ENCODE peak calls at places on chromosomes 16 and 17, in six cellular contexts. Q, L, M, W, U and I are unnamed samples.

GRCh38 chr16:1810536-1810935 is 16.1 kb downstream of the HAGH start:
- DNase-seq in Q (no peak), L (peak; percentile 26), M (no peak), W (no peak), U (no peak), I (no peak)

GRCh38 chr17:48068491-48068961 is 20.4 kb downstream of the NFE2L1 start:
- DNase-seq in Q (no peak), L (no peak), M (no peak), W (peak; percentile 70), U (no peak), I (no peak)

GRCh38 chr17:9987779-9988585 is 82.9 kb upstream of the RCVRN start:
- DNase-seq in Q (no peak), L (peak; percentile 71), M (peak; percentile 40), W (peak; percentile 73), U (peak; percentile 24), I (peak; percentile 31)

GRCh38 chr17:50199211-50199633 is 2.2 kb downstream of the COL1A1 start:
- DNase-seq in Q (no peak), L (peak; percentile 72), M (no peak), W (no peak), U (no peak), I (peak; percentile 18)

GRCh38 chr17:50864747-50865059 is 1.5 kb downstream of the TOB1 start:
- DNase-seq in Q (no peak), L (no peak), M (no peak), W (no peak), U (no peak), I (no peak)

GRCh38 chr16:1338119-1338730 is 4.8 kb downstream of the BAIAP3 start:
- DNase-seq in Q (no peak), L (no peak), M (no peak), W (no peak), U (no peak), I (no peak)

GRCh38 chr17:76276069-76276431 is 10.9 kb downstream of the UBALD2 start:
- DNase-seq in Q (no peak), L (no peak), M (no peak), W (no peak), U (no peak), I (no peak)

GRCh38 chr17:225551-225950 is 44.1 kb upstream of the DOC2B start:
- DNase-seq in Q (no peak), L (peak; percentile 5), M (no peak), W (no peak), U (no peak), I (peak; percentile 4)

GRCh38 chr17:58331815-58332719 is 3.5 kb upstream of the TSPOAP1 start:
- DNase-seq in Q (no peak), L (peak; percentile 89), M (no peak), W (no peak), U (peak; percentile 71), I (peak; percentile 74)

GRCh38 chr16:75267631-75268264 is 16.3 kb upstream of the BCAR1 start:
- DNase-seq in Q (no peak), L (peak; percentile 87), M (peak; percentile 56), W (peak; percentile 63), U (peak; percentile 70), I (peak; percentile 82)

GRCh38 chr17:6474906-6475305 is 30.7 kb downstream of the PIMREG start:
- DNase-seq in Q (no peak), L (peak; percentile 13), M (no peak), W (no peak), U (no peak), I (no peak)

GRCh38 chr16:23700093-23700492 is 12.9 kb downstream of the ERN2 start:
- DNase-seq in Q (no peak), L (no peak), M (no peak), W (no peak), U (no peak), I (no peak)

GRCh38 chr16:83779881-83780280 is 27.9 kb upstream of the HSBP1 start:
- DNase-seq in Q (no peak), L (no peak), M (peak; percentile 66), W (no peak), U (no peak), I (no peak)

GRCh38 chr16:4515611-4516233 is 22.9 kb downstream of the CDIP1 start:
- DNase-seq in Q (no peak), L (no peak), M (no peak), W (no peak), U (no peak), I (no peak)

GRCh38 chr17:42050360-42051012 is at the start of gene C17orf113:
- DNase-seq in Q (no peak), L (peak; percentile 85), M (peak; percentile 22), W (peak; percentile 68), U (peak; percentile 55), I (peak; percentile 48)

GRCh38 chr16:87665193-87665592 is 62.9 kb downstream of the JPH3 start:
- DNase-seq in Q (no peak), L (peak; percentile 27), M (no peak), W (no peak), U (no peak), I (no peak)

GRCh38 chr17:28388106-28388505 is 16.6 kb downstream of the SARM1 start:
- DNase-seq in Q (no peak), L (no peak), M (no peak), W (no peak), U (no peak), I (no peak)

GRCh38 chr17:28381141-28381825 is 9.8 kb downstream of the SARM1 start:
- DNase-seq in Q (no peak), L (peak; percentile 62), M (no peak), W (peak; percentile 82), U (no peak), I (no peak)

GRCh38 chr17:28380572-28380907 is 9.0 kb downstream of the SARM1 start:
- DNase-seq in Q (no peak), L (no peak), M (no peak), W (no peak), U (no peak), I (no peak)

GRCh38 chr17:28385037-28385797 is 13.7 kb downstream of the SARM1 start:
- DNase-seq in Q (no peak), L (peak; percentile 61), M (no peak), W (no peak), U (no peak), I (no peak)

GRCh38 chr17:28384281-28385036 is 13.0 kb downstream of the SARM1 start:
- DNase-seq in Q (no peak), L (peak; percentile 72), M (no peak), W (no peak), U (peak; percentile 58), I (peak; percentile 49)
- H3K4me3 ChIP-seq in Q (no peak overlapping the region), L (peak overlapping the region; percentile 11), M (no peak overlapping the region), W (peak overlapping the region; percentile 33), U (peak overlapping the region; percentile 16), I (peak overlapping the region; percentile 67)

GRCh38 chr17:81026266-81027036 is 8.5 kb upstream of the BAIAP2 start:
- DNase-seq in Q (no peak), L (peak; percentile 61), M (no peak), W (no peak), U (no peak), I (no peak)
- H3K4me3 ChIP-seq in Q (no peak overlapping the region), L (no peak overlapping the region), M (no peak overlapping the region), W (no peak overlapping the region), U (no peak overlapping the region), I (no peak overlapping the region)

GRCh38 chr16:57944961-57945739 is 25.8 kb downstream of the CNGB1 start:
- DNase-seq in Q (no peak), L (no peak), M (no peak), W (no peak), U (no peak), I (no peak)
- H3K4me3 ChIP-seq in Q (no peak overlapping the region), L (no peak overlapping the region), M (no peak overlapping the region), W (no peak overlapping the region), U (no peak overlapping the region), I (no peak overlapping the region)

GRCh38 chr17:81483862-81484194 is 28.8 kb downstream of the ACTG1 start:
- DNase-seq in Q (no peak), L (no peak), M (no peak), W (no peak), U (no peak), I (no peak)
- H3K4me3 ChIP-seq in Q (peak overlapping the region; percentile 43), L (peak overlapping the region; percentile 9), M (no peak overlapping the region), W (peak overlapping the region; percentile 35), U (peak overlapping the region; percentile 22), I (peak overlapping the region; percentile 64)

GRCh38 chr17:66605561-66605960 is 229.4 kb upstream of the CACNG5 start:
- DNase-seq in Q (no peak), L (no peak), M (peak; percentile 53), W (no peak), U (no peak), I (no peak)

GRCh38 chr17:66604381-66604780 is 230.5 kb upstream of the CACNG5 start:
- DNase-seq in Q (no peak), L (no peak), M (no peak), W (no peak), U (no peak), I (no peak)

DNA sequence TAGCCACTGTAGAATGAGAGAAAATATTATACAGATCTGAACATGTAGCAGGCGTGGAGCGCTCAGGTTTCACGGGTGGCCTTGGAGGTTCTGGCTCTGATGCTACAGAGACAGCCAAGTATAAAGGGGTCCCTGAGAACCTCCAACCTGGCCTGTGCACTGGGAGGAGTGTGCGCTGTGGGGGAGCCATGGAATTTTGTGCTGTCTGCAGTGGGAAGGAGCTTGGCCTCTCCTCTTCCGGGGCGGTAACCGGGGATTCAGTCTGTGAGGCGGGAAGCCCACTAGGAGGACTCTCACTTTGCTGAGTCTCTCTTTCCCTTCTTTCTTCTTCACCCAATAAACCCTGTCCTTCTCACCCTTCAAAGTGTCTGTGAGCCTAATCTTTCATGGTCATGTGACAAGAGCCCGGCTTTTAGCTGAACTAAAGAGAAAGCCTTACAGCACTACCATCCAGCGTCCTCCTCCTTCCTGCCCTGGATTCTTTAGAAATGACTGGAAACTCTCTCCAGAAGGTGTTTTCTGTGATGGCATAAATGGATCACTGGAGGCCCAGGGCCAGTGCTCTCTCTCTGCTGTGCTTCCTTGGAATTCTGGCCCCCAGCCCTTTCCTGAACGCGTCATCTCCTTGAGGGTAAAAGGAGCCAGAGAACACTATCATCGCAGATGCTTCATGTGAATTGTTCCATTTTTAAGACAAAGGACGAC is 232.1 kb upstream of the CACNG5 start:
- DNase-seq in Q (no peak), L (no peak), M (peak; percentile 56), W (no peak), U (peak; percentile 15), I (peak; percentile 22)
- H3K4me3 ChIP-seq in Q (no peak overlapping the region), L (no peak overlapping the region), M (no peak overlapping the region), W (no peak overlapping the region), U (no peak overlapping the region), I (no peak overlapping the region)

DNA sequence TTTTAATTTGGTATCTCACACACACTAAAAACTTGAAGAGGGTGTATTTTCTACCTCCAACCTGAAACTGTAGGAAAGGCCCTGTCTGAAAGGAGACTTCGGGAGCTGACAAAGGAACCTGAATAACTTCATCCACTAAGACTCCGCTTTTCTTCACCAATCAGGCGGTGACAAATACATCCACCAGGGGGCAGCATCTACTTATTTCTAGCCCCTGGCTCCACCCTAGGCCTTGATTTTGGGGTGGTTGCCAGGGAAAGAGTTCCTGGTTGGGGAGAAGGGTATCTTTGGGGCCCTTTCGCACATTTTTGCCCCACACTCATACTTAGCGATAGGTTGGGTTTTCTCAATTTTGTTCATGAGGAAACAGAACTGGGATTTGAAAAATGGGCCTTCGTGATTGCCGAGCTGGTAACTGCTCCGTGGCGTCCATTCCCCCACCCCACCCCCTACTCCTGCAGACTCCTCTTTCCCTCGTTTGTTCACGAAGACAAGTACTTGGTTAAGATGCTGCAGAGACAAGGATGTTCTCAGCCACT is 4.8 kb upstream of the ARL4D start:
- DNase-seq in Q (peak; percentile 74), L (peak; percentile 93), M (peak; percentile 91), W (peak; percentile 89), U (peak; percentile 89), I (peak; percentile 86)
- H3K4me3 ChIP-seq in Q (no peak overlapping the region), L (no peak overlapping the region), M (no peak overlapping the region), W (no peak overlapping the region), U (no peak overlapping the region), I (peak overlapping the region; percentile 40)

GRCh38 chr17:71791311-71791710 is 329.5 kb upstream of the SOX9 start:
- DNase-seq in Q (no peak), L (no peak), M (no peak), W (no peak), U (no peak), I (no peak)
- H3K4me3 ChIP-seq in Q (no peak overlapping the region), L (no peak overlapping the region), M (no peak overlapping the region), W (no peak overlapping the region), U (no peak overlapping the region), I (no peak overlapping the region)

GRCh38 chr17:77602883-77603640 is 355.4 kb upstream of the TNRC6C start:
- DNase-seq in Q (no peak), L (peak; percentile 60), M (no peak), W (no peak), U (no peak), I (no peak)
- H3K4me3 ChIP-seq in Q (no peak overlapping the region), L (no peak overlapping the region), M (no peak overlapping the region), W (no peak overlapping the region), U (no peak overlapping the region), I (no peak overlapping the region)